ENCODE peak calls at places on chromosomes 13 and 19, in six cellular contexts. Q, D, N, I, F and Z are unnamed samples.

GRCh38 chr19:32012206-32012605 is 333.2 kb upstream of the ZNF507 start:
- DNase-seq in Q (no peak), D (no peak), N (peak), I (no peak), F (no peak), Z (no peak)

GRCh38 chr13:112143753-112144615 is 77.0 kb downstream of the SOX1 start:
- DNase-seq in Q (no peak), D (no peak), N (no peak), I (no peak), F (no peak), Z (no peak)

GRCh38 chr19:11164879-11165406 is 9.4 kb upstream of the SPC24 start:
- DNase-seq in Q (peak), D (no peak), N (no peak), I (no peak), F (no peak), Z (no peak)

GRCh38 chr13:72959643-72960042 is 99.2 kb upstream of the KLF5 start:
- DNase-seq in Q (peak), D (no peak), N (no peak), I (no peak), F (no peak), Z (no peak)

GRCh38 chr19:19152668-19153384 is 14.5 kb upstream of the TMEM161A start:
- DNase-seq in Q (no peak), D (no peak), N (no peak), I (no peak), F (no peak), Z (no peak)

GRCh38 chr19:5547881-5548280 is 19.9 kb downstream of the TINCR start:
- DNase-seq in Q (peak), D (peak), N (peak), I (no peak), F (peak), Z (peak)

GRCh38 chr19:21133633-21134032 is 8.2 kb upstream of the ZNF431 start:
- DNase-seq in Q (no peak), D (no peak), N (no peak), I (no peak), F (no peak), Z (no peak)

GRCh38 chr19:48480476-48481190 is 11.5 kb downstream of the CYTH2 start:
- DNase-seq in Q (no peak), D (no peak), N (no peak), I (no peak), F (no peak), Z (no peak)

GRCh38 chr19:14943601-14944000 is 2.3 kb downstream of the OR7C2 start:
- DNase-seq in Q (no peak), D (no peak), N (no peak), I (peak), F (no peak), Z (no peak)

GRCh38 chr13:47397739-47398138 is 500.9 kb upstream of the HTR2A start:
- DNase-seq in Q (peak), D (no peak), N (no peak), I (no peak), F (no peak), Z (no peak)

GRCh38 chr19:6423499-6424189 is 967 bp downstream of the KHSRP start:
- DNase-seq in Q (peak), D (no peak), N (peak), I (no peak), F (peak), Z (peak)

GRCh38 chr13:46866150-46866549 is 30.7 kb downstream of the HTR2A start:
- DNase-seq in Q (peak), D (peak), N (peak), I (no peak), F (no peak), Z (peak)

GRCh38 chr13:66660013-66660804 is 569.9 kb downstream of the PCDH9 start:
- DNase-seq in Q (peak), D (peak), N (no peak), I (no peak), F (no peak), Z (peak)

GRCh38 chr13:42996584-42996983 is 4.5 kb upstream of the EPSTI1 start:
- DNase-seq in Q (peak), D (peak), N (peak), I (no peak), F (no peak), Z (no peak)

GRCh38 chr13:80082396-80083096 is 258.4 kb downstream of the SPRY2 start:
- DNase-seq in Q (peak), D (no peak), N (no peak), I (no peak), F (no peak), Z (no peak)

GRCh38 chr19:51066393-51066792 is 1.5 kb upstream of the KLK13 start:
- DNase-seq in Q (no peak), D (no peak), N (no peak), I (no peak), F (no peak), Z (no peak)

GRCh38 chr19:42281175-42282035 is 12.4 kb downstream of the CIC start:
- DNase-seq in Q (peak), D (no peak), N (peak), I (no peak), F (peak), Z (no peak)

GRCh38 chr13:107585466-107585865 is 629.9 kb downstream of the LIG4 start:
- DNase-seq in Q (peak), D (no peak), N (no peak), I (no peak), F (no peak), Z (no peak)

GRCh38 chr19:2461751-2462634 is 5.2 kb upstream of the LMNB2 start:
- DNase-seq in Q (peak), D (peak), N (no peak), I (no peak), F (no peak), Z (peak)

GRCh38 chr19:13163609-13164364 is 13.6 kb downstream of the IER2 start:
- DNase-seq in Q (peak), D (peak), N (peak), I (no peak), F (peak), Z (no peak)

GRCh38 chr19:52748336-52748950 is 13.6 kb upstream of the ZNF611 start:
- DNase-seq in Q (peak), D (peak), N (peak), I (peak), F (peak), Z (no peak)

GRCh38 chr13:100707818-100708740 is 33.5 kb upstream of the TMTC4 start:
- DNase-seq in Q (no peak), D (no peak), N (no peak), I (no peak), F (no peak), Z (no peak)

GRCh38 chr13:46129955-46130354 is 25.1 kb upstream of the CPB2 start:
- DNase-seq in Q (no peak), D (no peak), N (no peak), I (no peak), F (no peak), Z (no peak)

GRCh38 chr19:2587001-2587719 is 111.2 kb downstream of the GADD45B start:
- DNase-seq in Q (peak), D (no peak), N (no peak), I (no peak), F (no peak), Z (no peak)

GRCh38 chr19:33819875-33820781 is 23.5 kb downstream of the KCTD15 start:
- DNase-seq in Q (peak), D (peak), N (peak), I (no peak), F (peak), Z (no peak)

GRCh38 chr19:33825556-33825955 is 28.9 kb downstream of the KCTD15 start:
- DNase-seq in Q (no peak), D (no peak), N (no peak), I (no peak), F (no peak), Z (no peak)

GRCh38 chr19:33826521-33826920 is 29.9 kb downstream of the KCTD15 start:
- DNase-seq in Q (no peak), D (no peak), N (no peak), I (no peak), F (no peak), Z (no peak)

GRCh38 chr19:33821871-33822270 is 25.2 kb downstream of the KCTD15 start:
- DNase-seq in Q (no peak), D (no peak), N (no peak), I (no peak), F (no peak), Z (no peak)

DNA sequence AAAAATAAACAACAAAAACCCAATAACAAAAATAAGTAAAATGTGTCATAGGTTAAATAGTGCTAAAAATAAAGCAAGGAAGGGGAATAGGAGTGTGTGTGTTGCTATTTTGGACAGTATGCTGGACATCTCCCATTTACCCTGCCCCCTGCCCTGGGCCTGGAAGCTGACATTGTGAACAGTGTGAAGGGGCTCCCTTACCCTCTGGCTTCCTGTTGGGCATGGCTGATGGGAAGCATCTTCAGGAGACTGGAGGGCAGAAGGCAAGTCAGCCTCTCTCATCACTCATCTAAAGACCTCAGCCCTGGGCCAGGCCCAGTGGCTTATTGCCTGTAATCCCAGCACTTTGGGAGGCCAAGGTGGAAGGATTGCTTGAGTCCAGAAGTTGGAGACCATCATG is 26.7 kb downstream of the KCTD15 start:
- DNase-seq in Q (no peak), D (no peak), N (no peak), I (no peak), F (no peak), Z (no peak)
- TF ChIP-seq BHLHE40 in Q (no peak), D (no peak), N (no peak), I (no peak), F (no peak), Z (no peak)

GRCh38 chr19:35955881-35956634 is 19.9 kb downstream of the LRFN3 start:
- DNase-seq in Q (no peak), D (no peak), N (no peak), I (no peak), F (no peak), Z (no peak)
- TF ChIP-seq BHLHE40 in Q (no peak), D (no peak), N (no peak), I (no peak), F (no peak), Z (no peak)

DNA sequence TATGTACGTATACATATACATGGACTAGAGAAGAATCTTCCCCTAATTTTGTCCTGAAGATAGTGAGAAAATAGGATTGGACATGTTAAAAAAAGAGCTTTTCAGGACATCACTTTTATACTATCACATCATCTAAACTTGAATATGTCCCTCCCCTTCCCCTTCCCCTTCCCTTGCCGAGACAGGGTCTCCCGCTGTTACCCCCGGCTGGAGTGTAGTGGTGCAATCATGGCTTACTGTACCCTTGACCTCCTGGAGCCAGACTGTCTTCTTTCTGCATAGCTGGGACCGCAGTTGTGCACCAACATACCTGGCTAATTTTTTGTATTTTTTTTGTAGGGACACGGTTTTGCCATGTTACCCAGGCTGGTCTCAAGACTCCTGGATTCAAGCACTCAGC is 6.6 kb downstream of the HNRNPM start:
- DNase-seq in Q (no peak), D (no peak), N (peak), I (no peak), F (no peak), Z (no peak)
- TF ChIP-seq BHLHE40 in Q (no peak), D (no peak), N (no peak), I (no peak), F (no peak), Z (no peak)

GRCh38 chr13:108961542-108962125 is 332.2 kb downstream of the MYO16 start:
- DNase-seq in Q (peak), D (peak), N (peak), I (peak), F (peak), Z (peak)
- TF ChIP-seq BHLHE40 in Q (no peak), D (no peak), N (no peak), I (no peak), F (no peak), Z (no peak)

DNA sequence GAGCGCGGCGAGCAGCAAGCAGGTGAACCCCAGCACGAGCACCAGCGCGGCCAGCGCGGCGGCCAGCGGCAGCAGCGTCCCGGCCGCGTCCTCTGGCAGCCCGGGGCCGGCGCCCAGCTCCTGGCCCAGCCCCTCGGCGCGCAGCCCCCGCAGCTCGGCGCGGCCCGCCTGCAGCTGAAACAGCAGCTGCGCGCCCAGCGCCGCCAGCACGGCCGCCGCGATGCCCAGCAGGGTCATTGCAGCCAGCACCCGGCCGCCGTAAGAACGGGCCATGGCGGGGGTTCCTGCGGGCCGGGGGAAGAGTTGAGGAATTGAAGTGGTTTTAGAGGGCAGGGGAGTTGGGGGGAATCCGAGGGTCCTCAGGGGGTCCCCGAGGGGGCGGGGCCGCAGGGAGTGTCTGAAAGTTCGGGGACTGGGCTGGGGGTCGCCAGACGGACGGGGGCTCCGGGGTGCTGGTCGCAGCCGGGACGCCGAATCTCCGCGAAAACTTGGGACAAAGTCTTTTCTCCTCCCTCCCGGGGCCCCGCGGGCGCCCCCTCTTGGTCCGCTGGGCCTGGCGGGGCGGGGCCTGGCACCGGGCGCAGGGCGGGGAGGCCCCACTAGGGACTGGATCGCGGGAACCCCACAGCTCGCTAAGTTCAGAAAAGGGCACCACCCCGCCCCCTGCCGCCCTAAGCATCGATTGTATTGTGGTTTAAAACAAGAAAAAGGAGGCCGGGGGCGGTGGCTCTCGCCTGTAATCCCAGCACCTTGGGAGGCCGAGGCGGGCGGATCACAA is at the start of gene TMEM221:
- DNase-seq in Q (no peak), D (peak), N (no peak), I (no peak), F (peak), Z (peak)
- TF ChIP-seq BHLHE40 in Q (no peak), D (no peak), N (no peak), I (no peak), F (no peak), Z (no peak)

GRCh38 chr13:97284558-97284957 is 62.4 kb downstream of the MBNL2 start:
- DNase-seq in Q (peak), D (no peak), N (no peak), I (no peak), F (no peak), Z (no peak)
- TF ChIP-seq BHLHE40 in Q (no peak), D (no peak), N (no peak), I (no peak), F (no peak), Z (no peak)